ENCODE peak calls at places on chromosome 2, in nine cellular contexts. W is NCI-H2081; J is fibroblast of lung; M is CD8-positive, alpha-beta T cell; Q is hippocampal formation; T is CD4-positive, CD25-positive, alpha-beta regulatory T cell; O is activated T-cell treated with anti-CD3 and anti-CD28 coated beads, Interleukin-2, amount 50 U/mL, for 72 hours; A is neural crest cell; U is NCI-H1436. G is an unnamed sample.

GRCh38 chr2:148515976-148516375 is 128.6 kb upstream of the EPC2 start:
- DNase-seq in W (no peak), J (peak), M (no peak), Q (no peak), T (no peak), O (no peak), A (no peak), U (no peak), G (no peak)

GRCh38 chr2:222707689-222708273 is 36.3 kb downstream of the MOGAT1 start:
- DNase-seq in W (no peak), J (peak), M (no peak), Q (no peak), T (peak), O (peak), A (no peak), U (no peak), G (no peak)

GRCh38 chr2:162025121-162025911 is 48.7 kb downstream of the DPP4 start:
- DNase-seq in W (no peak), J (peak), M (no peak), Q (no peak), T (no peak), O (no peak), A (no peak), U (no peak), G (no peak)

GRCh38 chr2:98020992-98021713 is 25.4 kb upstream of the TMEM131 start:
- DNase-seq in W (no peak), J (no peak), M (no peak), Q (no peak), T (no peak), O (no peak), A (no peak), U (no peak), G (no peak)

GRCh38 chr2:31124904-31125303 is 13.3 kb downstream of the GALNT14 start:
- DNase-seq in W (no peak), J (no peak), M (no peak), Q (no peak), T (no peak), O (no peak), A (no peak), U (no peak), G (no peak)

GRCh38 chr2:234308814-234309195 is 188.1 kb downstream of the ARL4C start:
- DNase-seq in W (no peak), J (peak), M (peak), Q (no peak), T (peak), O (peak), A (no peak), U (no peak), G (no peak)

GRCh38 chr2:127541849-127542630 is 6.6 kb downstream of the MYO7B start:
- DNase-seq in W (peak), J (peak), M (no peak), Q (no peak), T (no peak), O (no peak), A (no peak), U (no peak), G (no peak)

GRCh38 chr2:177826897-177827296 is 245.7 kb downstream of the PDE11A start:
- DNase-seq in W (no peak), J (no peak), M (no peak), Q (no peak), T (no peak), O (no peak), A (no peak), U (no peak), G (no peak)

GRCh38 chr2:234550511-234551107 is 53.7 kb upstream of the ARL4C start:
- DNase-seq in W (peak), J (peak), M (peak), Q (peak), T (peak), O (peak), A (peak), U (peak), G (peak)

GRCh38 chr2:224210495-224211472 is 171.7 kb upstream of the SERPINE2 start:
- DNase-seq in W (no peak), J (peak), M (no peak), Q (no peak), T (no peak), O (no peak), A (no peak), U (no peak), G (no peak)

GRCh38 chr2:14872779-14873325 is 240.3 kb downstream of the LRATD1 start:
- DNase-seq in W (no peak), J (no peak), M (peak), Q (no peak), T (no peak), O (no peak), A (no peak), U (no peak), G (no peak)

GRCh38 chr2:120935339-120936313 is 200.0 kb downstream of the GLI2 start:
- DNase-seq in W (no peak), J (peak), M (no peak), Q (no peak), T (no peak), O (no peak), A (no peak), U (no peak), G (no peak)

GRCh38 chr2:69482471-69482870 is 45.2 kb upstream of the NFU1 start:
- DNase-seq in W (no peak), J (no peak), M (no peak), Q (no peak), T (no peak), O (no peak), A (no peak), U (peak), G (no peak)

GRCh38 chr2:224457408-224458096 is 55.6 kb upstream of the FAM124B start:
- DNase-seq in W (no peak), J (no peak), M (no peak), Q (no peak), T (no peak), O (no peak), A (no peak), U (no peak), G (no peak)

GRCh38 chr2:208072250-208072892 is 47.0 kb upstream of the PLEKHM3 start:
- DNase-seq in W (peak), J (peak), M (peak), Q (peak), T (peak), O (peak), A (peak), U (peak), G (peak)

GRCh38 chr2:174328309-174329156 is 6.2 kb upstream of the SP9 start:
- DNase-seq in W (no peak), J (no peak), M (no peak), Q (no peak), T (peak), O (peak), A (no peak), U (no peak), G (no peak)

GRCh38 chr2:56185101-56185581 is 1.4 kb downstream of the CCDC85A start:
- DNase-seq in W (peak), J (no peak), M (no peak), Q (no peak), T (no peak), O (no peak), A (no peak), U (peak), G (no peak)

GRCh38 chr2:24489465-24489864 is 1.6 kb upstream of the NCOA1 start:
- DNase-seq in W (no peak), J (no peak), M (no peak), Q (no peak), T (no peak), O (no peak), A (no peak), U (no peak), G (no peak)

GRCh38 chr2:190328748-190329147 is 9.1 kb upstream of the HIBCH start:
- DNase-seq in W (peak), J (no peak), M (no peak), Q (no peak), T (no peak), O (no peak), A (no peak), U (no peak), G (no peak)

GRCh38 chr2:120747706-120748105 is 12.0 kb downstream of the GLI2 start:
- DNase-seq in W (no peak), J (no peak), M (no peak), Q (no peak), T (no peak), O (no peak), A (no peak), U (no peak), G (no peak)

GRCh38 chr2:27627963-27628766 is 647 bp downstream of the CCDC121 start:
- DNase-seq in W (no peak), J (peak), M (no peak), Q (no peak), T (no peak), O (peak), A (no peak), U (no peak), G (no peak)

GRCh38 chr2:165202230-165202629 is 1.6 kb downstream of the SCN3A start:
- DNase-seq in W (peak), J (no peak), M (no peak), Q (no peak), T (no peak), O (no peak), A (no peak), U (no peak), G (no peak)

GRCh38 chr2:190571666-190572065 is 37.1 kb upstream of the NEMP2 start:
- DNase-seq in W (no peak), J (no peak), M (no peak), Q (no peak), T (no peak), O (no peak), A (peak), U (no peak), G (no peak)

GRCh38 chr2:233643128-233643527 is 6.9 kb downstream of the UGT1A10 start:
- DNase-seq in W (no peak), J (peak), M (no peak), Q (no peak), T (no peak), O (no peak), A (no peak), U (no peak), G (no peak)

GRCh38 chr2:222284466-222284865 is 14.3 kb downstream of the PAX3 start:
- DNase-seq in W (no peak), J (no peak), M (no peak), Q (no peak), T (no peak), O (no peak), A (no peak), U (no peak), G (no peak)

GRCh38 chr2:15241208-15241607 is 319.9 kb downstream of the NBAS start:
- DNase-seq in W (no peak), J (no peak), M (no peak), Q (no peak), T (no peak), O (no peak), A (no peak), U (no peak), G (no peak)

GRCh38 chr2:198134287-198134955 is 330.0 kb downstream of the PLCL1 start:
- DNase-seq in W (no peak), J (peak), M (no peak), Q (no peak), T (no peak), O (no peak), A (no peak), U (no peak), G (no peak)

G was measured in NCI-H1930.